ENCODE peak calls at places on chromosome 20, in five cellular contexts. U is brain microvascular endothelial cell; I is activated T-helper 2 cell treated with anti-CD3 and anti-CD28 coated beads, Interferon-gamma antibody, Interleukin-2, Interleukin-4, amounts not matched to agents 10 μg/mL and 5 μg/mL and 100 μg/mL, durations not matched to agents 14 hours and 24 hours and 36 hours; S is activated CD8-positive, alpha-beta memory T cell treated with anti-CD3 and anti-CD28 coated beads, Interleukin-2, amount 10 ng/mL, durations not matched to agents 7 days and 5 days; F is BE2C. R is an unnamed sample.

GRCh38 chr20:53829706-53830521 is 236.3 kb upstream of the ZNF217 start:
- DNase-seq in U (peak; percentile 46), I (no peak), S (peak; percentile 43), F (no peak), R (peak; percentile 35)

GRCh38 chr20:39839406-39840119 is 849.5 kb downstream of the MAFB start:
- DNase-seq in U (no peak), I (no peak), S (no peak), F (no peak), R (no peak)

GRCh38 chr20:10221022-10221421 is 2.4 kb downstream of the SNAP25 start:
- DNase-seq in U (no peak), I (no peak), S (no peak), F (no peak), R (no peak)

GRCh38 chr20:63381781-63382431 is 20.8 kb upstream of the CHRNA4 start:
- DNase-seq in U (no peak), I (peak; percentile 20), S (no peak), F (peak; percentile 67), R (no peak)

GRCh38 chr20:11193241-11193640 is 519.4 kb upstream of the JAG1 start:
- DNase-seq in U (no peak), I (no peak), S (no peak), F (no peak), R (no peak)

GRCh38 chr20:2585811-2586210 is 49.4 kb downstream of the TMC2 start:
- DNase-seq in U (peak; percentile 90), I (no peak), S (peak; percentile 9), F (no peak), R (no peak)

GRCh38 chr20:35269055-35269781 is 8.7 kb downstream of the MMP24OS start:
- DNase-seq in U (peak; percentile 71), I (no peak), S (peak; percentile 68), F (peak; percentile 86), R (peak; percentile 56)

GRCh38 chr20:44969320-44969879 is 3.1 kb downstream of the STK4 start:
- DNase-seq in U (peak; percentile 46), I (no peak), S (no peak), F (no peak), R (no peak)

GRCh38 chr20:53559816-53560215 is 33.8 kb downstream of the ZNF217 start:
- DNase-seq in U (no peak), I (no peak), S (no peak), F (no peak), R (no peak)

GRCh38 chr20:31992086-31992485 is 18.2 kb upstream of the CCM2L start:
- DNase-seq in U (no peak), I (no peak), S (no peak), F (no peak), R (no peak)

GRCh38 chr20:47950103-47950502 is 164.8 kb upstream of the SULF2 start:
- DNase-seq in U (peak; percentile 20), I (no peak), S (no peak), F (peak; percentile 70), R (peak; percentile 95)

GRCh38 chr20:634526-634925 is 18.5 kb downstream of the SRXN1 start:
- DNase-seq in U (no peak), I (no peak), S (no peak), F (no peak), R (no peak)

GRCh38 chr20:3818155-3819151 is 1.9 kb upstream of the AP5S1 start:
- DNase-seq in U (peak; percentile 76), I (no peak), S (peak; percentile 61), F (peak; percentile 96), R (peak; percentile 80)